ENCODE peak calls at places on chromosome 18, in eight cellular contexts. H, F, M, O, D, J, B and E are unnamed samples.

GRCh38 chr18:47246027-47246971 is 5.2 kb downstream of the SKOR2 start:
- DNase-seq in H (no peak), F (no peak), M (no peak), O (no peak), D (no peak), J (no peak), B (no peak), E (peak; percentile 43)

GRCh38 chr18:57659463-57660102 is 37.9 kb upstream of the NARS1 start:
- DNase-seq in H (no peak), F (no peak), M (no peak), O (no peak), D (no peak), J (no peak), B (no peak), E (no peak)

GRCh38 chr18:58161659-58162058 is 117.6 kb downstream of the NEDD4L start:
- DNase-seq in H (no peak), F (no peak), M (no peak), O (no peak), D (no peak), J (no peak), B (no peak), E (no peak)

GRCh38 chr18:56645415-56646016 is 5.6 kb upstream of the WDR7 start:
- DNase-seq in H (no peak), F (no peak), M (no peak), O (no peak), D (no peak), J (no peak), B (peak; percentile 15), E (no peak)

GRCh38 chr18:22483407-22483806 is 65.7 kb upstream of the CTAGE1 start:
- DNase-seq in H (no peak), F (no peak), M (no peak), O (no peak), D (no peak), J (no peak), B (no peak), E (no peak)

GRCh38 chr18:11224166-11224565 is 74.8 kb upstream of the PIEZO2 start:
- DNase-seq in H (no peak), F (no peak), M (no peak), O (no peak), D (no peak), J (no peak), B (peak; percentile 49), E (no peak)

GRCh38 chr18:21911551-21911950 is 171.0 kb downstream of the MIB1 start:
- DNase-seq in H (no peak), F (no peak), M (no peak), O (no peak), D (no peak), J (no peak), B (no peak), E (no peak)

GRCh38 chr18:45962461-45962860 is 4.7 kb downstream of the EPG5 start:
- DNase-seq in H (no peak), F (no peak), M (peak; percentile 30), O (no peak), D (no peak), J (no peak), B (no peak), E (no peak)

GRCh38 chr18:8769509-8769908 is 64.2 kb downstream of the MTCL1 start:
- DNase-seq in H (no peak), F (no peak), M (no peak), O (no peak), D (no peak), J (no peak), B (no peak), E (no peak)

GRCh38 chr18:23406271-23406787 is 46.8 kb upstream of the RIOK3 start:
- DNase-seq in H (no peak), F (no peak), M (no peak), O (no peak), D (no peak), J (no peak), B (no peak), E (no peak)